ENCODE peak calls at places on chromosomes 5 and 9, in four cellular contexts. T, Q, W and E are unnamed samples.

GRCh38 chr5:78586251-78586650 is 62.3 kb downstream of the LHFPL2 start:
- DNase-seq in T (no peak), Q (no peak), W (no peak), E (no peak)

GRCh38 chr9:85859751-85860150 is 81.2 kb upstream of the NAA35 start:
- DNase-seq in T (no peak), Q (no peak), W (no peak), E (no peak)

GRCh38 chr5:57858905-57859304 is 376.3 kb upstream of the ACTBL2 start:
- DNase-seq in T (no peak), Q (no peak), W (no peak), E (no peak)

GRCh38 chr9:126514037-126514821 is 99.5 kb upstream of the LMX1B start:
- DNase-seq in T (no peak), Q (peak), W (peak), E (peak)

GRCh38 chr9:91060520-91061343 is 259.1 kb downstream of the SYK start:
- DNase-seq in T (peak), Q (peak), W (no peak), E (peak)

GRCh38 chr9:98870782-98871455 is 63.4 kb downstream of the GALNT12 start:
- DNase-seq in T (no peak), Q (no peak), W (no peak), E (no peak)

GRCh38 chr5:157750320-157750719 is 6.8 kb downstream of the LSM11 start:
- DNase-seq in T (no peak), Q (no peak), W (no peak), E (no peak)

GRCh38 chr9:91884746-91885687 is 65.0 kb downstream of the ROR2 start:
- DNase-seq in T (no peak), Q (no peak), W (peak), E (no peak)

GRCh38 chr5:154190652-154191304 is at the start of gene GALNT10:
- DNase-seq in T (no peak), Q (peak), W (peak), E (peak)

GRCh38 chr9:97807681-97808080 is 45.3 kb upstream of the FOXE1 start:
- DNase-seq in T (no peak), Q (no peak), W (no peak), E (no peak)

GRCh38 chr5:52727001-52727400 is 60.7 kb upstream of the ITGA1 start:
- DNase-seq in T (no peak), Q (no peak), W (no peak), E (no peak)

DNA sequence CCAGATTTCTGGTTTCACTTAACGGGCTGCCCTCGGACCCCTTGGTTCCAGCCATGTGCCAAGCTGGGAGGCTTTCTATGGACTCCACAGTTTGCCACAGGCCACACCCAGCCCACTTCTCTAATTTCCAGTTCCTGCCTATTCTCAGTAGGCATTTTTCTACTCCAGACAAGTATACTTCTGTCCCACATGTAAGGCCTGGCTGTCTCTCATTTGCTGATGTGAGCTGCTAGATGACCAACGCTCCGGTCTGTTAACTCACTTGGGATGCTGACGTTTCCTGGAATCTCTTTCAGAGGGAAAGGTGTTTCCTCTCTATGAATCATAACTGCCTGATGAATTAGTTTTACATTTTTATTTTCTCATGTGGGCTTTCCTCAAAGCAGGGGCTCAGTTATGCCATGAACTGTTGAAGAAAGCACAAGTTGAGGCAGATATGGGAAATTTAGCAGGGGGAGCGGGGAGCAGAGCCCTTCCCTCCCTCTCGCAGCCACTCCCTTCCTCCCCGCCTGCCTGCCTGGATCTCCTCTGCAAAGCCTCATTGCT is 36.3 kb downstream of the ERGIC1 start:
- DNase-seq in T (no peak), Q (peak), W (no peak), E (no peak)
- TF ChIP-seq POLR2AphosphoS5 in T (no peak), Q (peak), W (no peak), E (peak)

GRCh38 chr9:112725961-112726360 is 8.0 kb upstream of the INIP start:
- DNase-seq in T (no peak), Q (no peak), W (no peak), E (no peak)
- H3K27ac ChIP-seq in T (no peak), Q (no peak), W (no peak), E (no peak)

GRCh38 chr9:124511891-124512805 is 4.9 kb upstream of the NR5A1 start:
- DNase-seq in T (no peak), Q (no peak), W (no peak), E (no peak)
- TF ChIP-seq POLR2AphosphoS5 in T (no peak), Q (no peak), W (no peak), E (no peak)

GRCh38 chr5:80192507-80193241 is 63.2 kb downstream of the SERINC5 start:
- DNase-seq in T (no peak), Q (peak), W (no peak), E (no peak)
- H3K27ac ChIP-seq in T (peak), Q (peak), W (peak), E (peak)